ENCODE peak calls at places on chromosomes 4 and X, in six cellular contexts. O, K, W, Z, B and L are unnamed samples.

GRCh38 chrX:17643528-17643927 is 93.8 kb upstream of the SCML1 start:
- DNase-seq in K (no peak), B (no peak), O (no peak), W (peak), Z (no peak), L (no peak)

GRCh38 chrX:70476934-70477733 is 32.5 kb downstream of the DLG3 start:
- DNase-seq in K (no peak), Z (no peak), O (peak), B (peak), W (no peak), L (no peak)

GRCh38 chr4:72666910-72667309 is 97.9 kb upstream of the ADAMTS3 start:
- DNase-seq in Z (no peak), K (no peak), B (no peak), W (no peak), O (no peak), L (no peak)

GRCh38 chr4:124980276-124980752 is 267.8 kb upstream of the ANKRD50 start:
- DNase-seq in O (no peak), B (peak), Z (no peak), K (no peak), W (no peak), L (no peak)

GRCh38 chrX:74420194-74421035 is 878 bp upstream of the SLC16A2 start:
- DNase-seq in Z (peak), W (no peak), K (peak), B (peak), O (peak), L (peak)

GRCh38 chrX:76427560-76428242 is at the start of gene MAGEE1:
- DNase-seq in Z (peak), B (peak), K (peak), O (peak), W (peak), L (peak)

GRCh38 chrX:23513121-23513520 is 154.2 kb upstream of the PRDX4 start:
- DNase-seq in Z (no peak), B (no peak), W (no peak), O (no peak), K (no peak), L (no peak)

GRCh38 chr4:168540086-168540864 is 43.4 kb downstream of the PALLD start:
- DNase-seq in O (peak), K (no peak), Z (no peak), B (peak), W (no peak), L (no peak)

GRCh38 chr4:41661447-41662076 is 87.0 kb downstream of the PHOX2B start:
- DNase-seq in O (peak), K (peak), B (peak), Z (peak), W (peak), L (no peak)

GRCh38 chr4:162645381-162645780 is 481.6 kb upstream of the FSTL5 start:
- DNase-seq in W (no peak), Z (no peak), O (peak), K (no peak), B (no peak), L (no peak)

GRCh38 chr4:145808021-145808650 is 128.2 kb downstream of the C4orf51 start:
- DNase-seq in K (no peak), Z (no peak), B (peak), W (no peak), O (peak), L (peak)

GRCh38 chr4:84529169-84529751 is 30.2 kb upstream of the NKX6-1 start:
- DNase-seq in Z (peak), K (no peak), B (peak), O (peak), W (peak), L (no peak)